ENCODE peak calls at places on chromosomes 11 and 22, in seven cellular contexts. One of them, this sample, is unnamed. For H3K4me1, the result is how much of the 10 kb centered on the place peaks cover.

GRCh38 chr11:121391914-121392313 is 60.2 kb upstream of the SORL1 start:
- DNase-seq in Panc1: no peak
- DNase-seq in ovary: no peak
- DNase-seq in GM23248: no peak
- DNase-seq in tibial nerve: no peak
- DNase-seq in psoas muscle: no peak
- DNase-seq in stomach: peak
- DNase-seq in this sample: no peak

GRCh38 chr11:15765530-15765929 is 590.8 kb downstream of the SOX6 start:
- DNase-seq in stomach: no peak
- DNase-seq in Panc1: no peak
- DNase-seq in ovary: no peak
- DNase-seq in psoas muscle: no peak
- DNase-seq in GM23248: no peak
- DNase-seq in tibial nerve: no peak
- DNase-seq in this sample: no peak

GRCh38 chr11:132683602-132684001 is 848.7 kb downstream of the OPCML start:
- DNase-seq in stomach: no peak
- DNase-seq in GM23248: peak
- DNase-seq in tibial nerve: no peak
- DNase-seq in Panc1: no peak
- DNase-seq in psoas muscle: no peak
- DNase-seq in ovary: no peak
- DNase-seq in this sample: no peak

GRCh38 chr22:28044546-28045173 is 125.6 kb upstream of the PITPNB start:
- DNase-seq in ovary: no peak
- DNase-seq in tibial nerve: no peak
- DNase-seq in GM23248: no peak
- DNase-seq in psoas muscle: no peak
- DNase-seq in Panc1: no peak
- DNase-seq in stomach: no peak
- DNase-seq in this sample: no peak

GRCh38 chr11:58286249-58286648 is 18.2 kb upstream of the OR10W1 start:
- DNase-seq in GM23248: peak
- DNase-seq in stomach: no peak
- DNase-seq in psoas muscle: no peak
- DNase-seq in ovary: no peak
- DNase-seq in tibial nerve: no peak
- DNase-seq in Panc1: peak
- DNase-seq in this sample: no peak

GRCh38 chr11:8257003-8257664 is 6.5 kb downstream of the LMO1 start:
- DNase-seq in psoas muscle: no peak
- DNase-seq in Panc1: no peak
- DNase-seq in ovary: no peak
- DNase-seq in tibial nerve: no peak
- DNase-seq in stomach: peak
- DNase-seq in GM23248: no peak
- DNase-seq in this sample: no peak

GRCh38 chr11:100948936-100949335 is 180.7 kb downstream of the PGR start:
- DNase-seq in stomach: no peak
- DNase-seq in ovary: no peak
- DNase-seq in Panc1: no peak
- DNase-seq in psoas muscle: no peak
- DNase-seq in tibial nerve: no peak
- DNase-seq in GM23248: no peak
- DNase-seq in this sample: no peak

GRCh38 chr22:30224161-30224857 is 22.2 kb downstream of the LIF start:
- DNase-seq in ovary: no peak
- DNase-seq in GM23248: peak
- DNase-seq in psoas muscle: no peak
- DNase-seq in tibial nerve: no peak
- DNase-seq in Panc1: no peak
- DNase-seq in stomach: no peak
- DNase-seq in this sample: peak

GRCh38 chr11:17410606-17411379 is 22.3 kb upstream of the KCNJ11 start:
- DNase-seq in Panc1: no peak
- DNase-seq in tibial nerve: no peak
- DNase-seq in psoas muscle: no peak
- DNase-seq in stomach: peak
- DNase-seq in ovary: no peak
- DNase-seq in GM23248: no peak
- DNase-seq in this sample: no peak

GRCh38 chr11:27203077-27203476 is 159.9 kb downstream of the CCDC34 start:
- DNase-seq in tibial nerve: no peak
- DNase-seq in GM23248: no peak
- DNase-seq in stomach: no peak
- DNase-seq in ovary: no peak
- DNase-seq in Panc1: no peak
- DNase-seq in psoas muscle: no peak
- DNase-seq in this sample: no peak

GRCh38 chr22:19984201-19984753 is 32.3 kb downstream of the ARVCF start:
- DNase-seq in psoas muscle: peak
- DNase-seq in ovary: no peak
- DNase-seq in GM23248: peak
- DNase-seq in tibial nerve: no peak
- DNase-seq in Panc1: peak
- DNase-seq in stomach: no peak
- DNase-seq in this sample: no peak

GRCh38 chr11:125443767-125444311 is 52.2 kb downstream of the FEZ1 start:
- DNase-seq in ovary: no peak
- DNase-seq in stomach: no peak
- DNase-seq in GM23248: no peak
- DNase-seq in Panc1: no peak
- DNase-seq in tibial nerve: no peak
- DNase-seq in psoas muscle: no peak
- DNase-seq in this sample: no peak
- H3K4me3 ChIP-seq in ovary: no peak
- H3K4me3 ChIP-seq in stomach: no peak
- H3K4me3 ChIP-seq in GM23248: no peak
- H3K4me3 ChIP-seq in Panc1: no peak
- H3K4me3 ChIP-seq in tibial nerve: no peak
- H3K4me3 ChIP-seq in psoas muscle: no peak
- H3K4me3 ChIP-seq in this sample: no peak

GRCh38 chr11:44609028-44609782 is 43.7 kb downstream of the CD82 start:
- DNase-seq in ovary: no peak
- DNase-seq in Panc1: no peak
- DNase-seq in psoas muscle: no peak
- DNase-seq in stomach: no peak
- DNase-seq in GM23248: peak
- DNase-seq in tibial nerve: no peak
- DNase-seq in this sample: no peak

GRCh38 chr11:44607324-44607962 is 42.0 kb downstream of the CD82 start:
- DNase-seq in psoas muscle: no peak
- DNase-seq in Panc1: no peak
- DNase-seq in stomach: no peak
- DNase-seq in GM23248: peak
- DNase-seq in ovary: no peak
- DNase-seq in tibial nerve: no peak
- DNase-seq in this sample: no peak

GRCh38 chr11:44608654-44609027 is 43.2 kb downstream of the CD82 start:
- DNase-seq in stomach: no peak
- DNase-seq in tibial nerve: no peak
- DNase-seq in ovary: no peak
- DNase-seq in psoas muscle: no peak
- DNase-seq in GM23248: no peak
- DNase-seq in Panc1: no peak
- DNase-seq in this sample: peak

GRCh38 chr11:44606472-44606871 is 41.0 kb downstream of the CD82 start:
- DNase-seq in GM23248: no peak
- DNase-seq in Panc1: no peak
- DNase-seq in ovary: no peak
- DNase-seq in psoas muscle: no peak
- DNase-seq in stomach: no peak
- DNase-seq in tibial nerve: no peak
- DNase-seq in this sample: no peak

DNA sequence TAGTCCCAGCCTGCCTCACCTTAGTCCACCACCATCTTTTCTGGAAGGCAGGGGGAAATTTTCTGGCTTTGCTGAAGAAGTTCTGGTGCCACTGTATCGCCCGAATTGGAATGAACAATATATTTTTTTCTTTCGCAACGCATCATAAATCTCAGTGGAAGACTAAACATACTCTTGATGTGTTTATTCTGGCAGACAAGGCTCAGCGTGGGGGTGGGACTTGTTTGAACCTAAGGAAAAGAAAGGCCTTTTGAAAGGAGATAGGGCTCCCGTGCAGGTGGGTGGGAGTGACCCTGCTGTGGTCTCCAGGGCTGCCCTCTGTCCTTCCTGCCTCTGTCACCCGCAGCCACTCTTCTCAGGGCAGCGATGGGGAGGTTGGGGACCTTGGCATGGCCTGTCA is 42.5 kb downstream of the CD82 start:
- DNase-seq in ovary: no peak
- DNase-seq in GM23248: peak
- DNase-seq in tibial nerve: no peak
- DNase-seq in stomach: no peak
- DNase-seq in psoas muscle: no peak
- DNase-seq in Panc1: no peak
- DNase-seq in this sample: no peak
- H3K4me1 ChIP-seq in ovary: under half
- H3K4me1 ChIP-seq in GM23248: under half
- H3K4me1 ChIP-seq in tibial nerve: under half
- H3K4me1 ChIP-seq in stomach: half or more
- H3K4me1 ChIP-seq in psoas muscle: under half
- H3K4me1 ChIP-seq in Panc1: under half
- H3K4me1 ChIP-seq in this sample: under half

GRCh38 chr11:109957000-109957399 is 136.2 kb upstream of the ZC3H12C start:
- DNase-seq in tibial nerve: no peak
- DNase-seq in stomach: no peak
- DNase-seq in ovary: no peak
- DNase-seq in GM23248: no peak
- DNase-seq in psoas muscle: no peak
- DNase-seq in Panc1: no peak
- DNase-seq in this sample: no peak

GRCh38 chr11:109956124-109956793 is 136.9 kb upstream of the ZC3H12C start:
- DNase-seq in ovary: no peak
- DNase-seq in GM23248: no peak
- DNase-seq in tibial nerve: no peak
- DNase-seq in Panc1: no peak
- DNase-seq in stomach: no peak
- DNase-seq in psoas muscle: no peak
- DNase-seq in this sample: no peak

GRCh38 chr11:109960831-109961230 is 132.4 kb upstream of the ZC3H12C start:
- DNase-seq in psoas muscle: peak
- DNase-seq in Panc1: no peak
- DNase-seq in stomach: no peak
- DNase-seq in tibial nerve: peak
- DNase-seq in GM23248: peak
- DNase-seq in ovary: peak
- DNase-seq in this sample: no peak

GRCh38 chr11:109954534-109954933 is 138.7 kb upstream of the ZC3H12C start:
- DNase-seq in stomach: no peak
- DNase-seq in GM23248: no peak
- DNase-seq in Panc1: no peak
- DNase-seq in psoas muscle: no peak
- DNase-seq in ovary: no peak
- DNase-seq in tibial nerve: no peak
- DNase-seq in this sample: no peak

DNA sequence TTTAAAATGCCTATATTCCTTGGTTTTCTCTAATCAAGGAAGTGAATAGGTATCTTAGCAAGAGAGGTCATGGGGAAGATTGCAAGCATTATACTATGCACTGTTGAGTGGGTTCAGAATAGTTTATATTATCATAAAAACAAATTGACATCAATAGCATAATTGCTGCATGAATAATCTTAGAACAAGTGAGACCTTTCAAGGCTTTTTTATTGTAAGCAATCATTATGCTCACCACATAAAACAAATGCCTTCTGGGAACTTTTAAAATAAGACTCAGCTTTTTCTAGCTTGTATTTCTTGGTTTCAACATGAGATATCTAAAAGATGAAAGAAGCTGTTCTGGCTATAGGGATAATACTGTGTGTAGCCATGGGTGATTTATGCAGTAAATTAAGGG is 135.6 kb upstream of the ZC3H12C start:
- DNase-seq in ovary: no peak
- DNase-seq in Panc1: no peak
- DNase-seq in GM23248: no peak
- DNase-seq in tibial nerve: no peak
- DNase-seq in psoas muscle: no peak
- DNase-seq in stomach: no peak
- DNase-seq in this sample: no peak
- H3K4me3 ChIP-seq in ovary: no peak
- H3K4me3 ChIP-seq in Panc1: no peak
- H3K4me3 ChIP-seq in GM23248: no peak
- H3K4me3 ChIP-seq in tibial nerve: no peak
- H3K4me3 ChIP-seq in psoas muscle: no peak
- H3K4me3 ChIP-seq in stomach: no peak
- H3K4me3 ChIP-seq in this sample: no peak

GRCh38 chr11:21560466-21560975 is 632.4 kb upstream of the ANO5 start:
- DNase-seq in GM23248: no peak
- DNase-seq in psoas muscle: no peak
- DNase-seq in stomach: no peak
- DNase-seq in ovary: no peak
- DNase-seq in Panc1: no peak
- DNase-seq in tibial nerve: no peak
- DNase-seq in this sample: no peak
- H3K4me1 ChIP-seq in GM23248: under half
- H3K4me1 ChIP-seq in psoas muscle: under half
- H3K4me1 ChIP-seq in stomach: under half
- H3K4me1 ChIP-seq in ovary: under half
- H3K4me1 ChIP-seq in Panc1: under half
- H3K4me1 ChIP-seq in tibial nerve: under half
- H3K4me1 ChIP-seq in this sample: under half

DNA sequence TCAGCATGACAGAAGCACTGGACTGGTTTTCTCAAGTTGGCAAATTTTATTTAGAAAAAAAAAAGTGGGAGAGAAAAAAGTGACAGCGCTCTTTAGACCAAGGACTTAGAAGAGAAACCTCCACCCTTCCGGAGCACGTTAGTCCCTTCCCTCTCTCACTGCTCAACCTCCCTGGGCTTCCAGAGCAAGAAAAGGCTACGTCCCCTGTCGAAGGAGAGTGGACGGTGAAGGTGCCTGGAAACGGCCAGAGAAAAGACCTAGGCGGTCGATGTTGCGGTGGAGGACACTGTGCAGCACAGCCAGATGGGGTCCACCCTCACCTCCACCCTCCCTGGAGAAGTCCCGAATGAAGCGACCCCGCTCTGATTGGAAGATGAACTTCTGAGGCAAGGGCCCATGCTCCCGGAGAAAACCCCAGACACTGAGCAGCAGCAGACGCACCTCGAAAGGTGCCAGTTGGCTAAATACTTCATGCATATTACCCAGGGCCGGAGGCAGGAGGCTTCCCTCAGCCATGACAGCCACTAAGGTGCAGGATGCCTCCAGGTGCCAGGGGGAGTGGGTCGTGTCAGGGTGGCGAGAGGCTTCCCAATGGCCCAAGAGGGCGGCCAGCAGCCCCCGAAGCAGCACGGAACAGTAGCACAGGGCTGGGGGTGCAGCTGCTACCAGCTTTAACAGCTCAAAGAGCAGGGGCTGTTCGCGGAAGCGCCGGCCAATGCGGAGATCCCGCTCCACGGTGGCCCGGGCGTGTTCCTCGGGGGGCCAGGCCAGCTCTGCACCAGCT is 604 bp upstream of the GANAB start:
- DNase-seq in tibial nerve: no peak
- DNase-seq in GM23248: no peak
- DNase-seq in stomach: no peak
- DNase-seq in ovary: no peak
- DNase-seq in psoas muscle: no peak
- DNase-seq in Panc1: no peak
- DNase-seq in this sample: no peak
- H3K4me3 ChIP-seq in tibial nerve: no peak
- H3K4me3 ChIP-seq in GM23248: peak
- H3K4me3 ChIP-seq in stomach: peak
- H3K4me3 ChIP-seq in ovary: no peak
- H3K4me3 ChIP-seq in psoas muscle: peak
- H3K4me3 ChIP-seq in Panc1: peak
- H3K4me3 ChIP-seq in this sample: no peak